ENCODE peak calls at places on chromosomes 3 and 15, in six cellular contexts. R is epithelial cell of esophagus; U is stimulated activated CD8-positive, alpha-beta memory T cell treated with anti-CD3 and anti-CD28 coated beads, Interleukin-7, amount 100 ng/mL, for 1 hour; X is NCI-H2081; I is stimulated activated naive CD8-positive, alpha-beta T cell treated with anti-CD3 and anti-CD28 coated beads, Interleukin-15, Interleukin-2, amounts not matched to agents 100 U/mL and 50 U/mL, for 24 hours; L is T-cell. O is an unnamed sample.

GRCh38 chr3:57079221-57079831 is 18.9 kb downstream of the SPATA12 start:
- DNase-seq in X (peak), R (peak), U (no peak), I (peak), L (no peak), O (no peak)

GRCh38 chr3:111598552-111598951 is 3.4 kb upstream of the ZBED2 start:
- DNase-seq in U (no peak), I (no peak), R (no peak), X (no peak), L (no peak), O (no peak)

GRCh38 chr3:40961104-40961857 is 238.0 kb upstream of the CTNNB1 start:
- DNase-seq in U (no peak), X (no peak), R (no peak), L (no peak), I (no peak), O (no peak)

GRCh38 chr15:93200448-93201226 is 111.6 kb upstream of the RGMA start:
- DNase-seq in I (no peak), R (no peak), X (no peak), U (no peak), L (no peak), O (no peak)

GRCh38 chr3:128083980-128084674 is 31.9 kb downstream of the SEC61A1 start:
- DNase-seq in R (no peak), I (no peak), L (no peak), U (no peak), X (no peak), O (no peak)

GRCh38 chr3:140316461-140316860 is 361.4 kb upstream of the TRIM42 start:
- DNase-seq in X (peak), I (no peak), L (no peak), U (no peak), R (no peak), O (no peak)

GRCh38 chr15:99507016-99507731 is 58.6 kb upstream of the MEF2A start:
- DNase-seq in I (no peak), R (no peak), L (no peak), U (no peak), X (peak), O (no peak)

GRCh38 chr3:52926556-52926955 is 29.2 kb upstream of the STIMATE start:
- DNase-seq in R (no peak), L (no peak), X (no peak), I (no peak), U (no peak), O (no peak)

GRCh38 chr15:101563397-101563796 is 73.9 kb upstream of the PCSK6 start:
- DNase-seq in L (no peak), X (no peak), I (no peak), R (no peak), U (no peak), O (no peak)

GRCh38 chr3:33482126-33482525 is 41.9 kb upstream of the UBP1 start:
- DNase-seq in L (no peak), R (no peak), I (no peak), X (peak), U (no peak), O (no peak)

GRCh38 chr15:101323793-101324505 is 28.9 kb upstream of the SNRPA1 start:
- DNase-seq in U (no peak), R (no peak), X (no peak), L (no peak), I (no peak), O (no peak)

GRCh38 chr3:193871093-193871485 is 264.9 kb upstream of the HES1 start:
- DNase-seq in U (no peak), X (no peak), I (no peak), L (no peak), R (peak), O (no peak)

GRCh38 chr3:117622130-117622841 is 912.7 kb downstream of the TUSC7 start:
- DNase-seq in I (no peak), X (no peak), U (no peak), L (no peak), R (peak), O (peak)

O was measured in epithelial cell of prostate.